ENCODE peak calls at places on chromosomes 11 and 22, in four cellular contexts. A, P, F and H are unnamed samples.
A peak's percentile ranks its signal among the peaks of the same experiment; 100 is the strongest.

GRCh38 chr11:102005306-102005705 is 41.9 kb upstream of the CFAP300 start:
- DNase-seq in A (no peak), P (no peak), F (no peak), H (no peak)

GRCh38 chr11:23555085-23555484 is 694.8 kb upstream of the CCDC179 start:
- DNase-seq in A (no peak), P (no peak), F (no peak), H (no peak)

GRCh38 chr11:120912504-120912903 is 111.4 kb upstream of the TBCEL start:
- DNase-seq in A (no peak), P (no peak), F (no peak), H (no peak)

GRCh38 chr11:102269927-102270326 is 47.4 kb upstream of the BIRC3 start:
- DNase-seq in A (no peak), P (no peak), F (no peak), H (no peak)

GRCh38 chr22:33757443-33758124 is 162.7 kb downstream of the LARGE1 start:
- DNase-seq in A (no peak), P (no peak), F (no peak), H (no peak)

GRCh38 chr11:82994615-82995014 is 77.1 kb downstream of the RAB30 start:
- DNase-seq in A (no peak), P (no peak), F (no peak), H (no peak)

GRCh38 chr11:36165638-36166389 is 123.4 kb downstream of the COMMD9 start:
- DNase-seq in A (no peak), P (no peak), F (no peak), H (no peak)

GRCh38 chr11:122781378-122782040 is 56.8 kb upstream of the CRTAM start:
- DNase-seq in A (peak; percentile 92), P (peak; percentile 80), F (peak; percentile 87), H (peak; percentile 81)

GRCh38 chr11:69442807-69443137 is 38.7 kb upstream of the LINC01488 start:
- DNase-seq in A (no peak), P (no peak), F (no peak), H (peak; percentile 34)

GRCh38 chr11:76668362-76669155 is 2.0 kb downstream of the LRRC32 start:
- DNase-seq in A (peak; percentile 39), P (no peak), F (no peak), H (no peak)

GRCh38 chr11:128462802-128463385 is 124.5 kb downstream of the ETS1 start:
- DNase-seq in A (no peak), P (no peak), F (no peak), H (no peak)

GRCh38 chr11:118923721-118924587 is 1.8 kb downstream of the BCL9L start:
- DNase-seq in A (no peak), P (no peak), F (no peak), H (no peak)

GRCh38 chr11:829116-829945 is 1.6 kb downstream of the CRACR2B start:
- DNase-seq in A (peak; percentile 75), P (no peak), F (peak; percentile 65), H (no peak)

GRCh38 chr11:104352036-104352435 is 188.1 kb upstream of the PDGFD start:
- DNase-seq in A (no peak), P (no peak), F (no peak), H (no peak)

GRCh38 chr11:76962583-76963416 is 71.4 kb upstream of the B3GNT6 start:
- DNase-seq in A (no peak), P (no peak), F (no peak), H (no peak)

GRCh38 chr11:121439759-121440158 is 12.4 kb upstream of the SORL1 start:
- DNase-seq in A (no peak), P (no peak), F (no peak), H (no peak)

GRCh38 chr11:23764285-23764684 is 732.6 kb upstream of the LUZP2 start:
- DNase-seq in A (no peak), P (no peak), F (no peak), H (no peak)

DNA sequence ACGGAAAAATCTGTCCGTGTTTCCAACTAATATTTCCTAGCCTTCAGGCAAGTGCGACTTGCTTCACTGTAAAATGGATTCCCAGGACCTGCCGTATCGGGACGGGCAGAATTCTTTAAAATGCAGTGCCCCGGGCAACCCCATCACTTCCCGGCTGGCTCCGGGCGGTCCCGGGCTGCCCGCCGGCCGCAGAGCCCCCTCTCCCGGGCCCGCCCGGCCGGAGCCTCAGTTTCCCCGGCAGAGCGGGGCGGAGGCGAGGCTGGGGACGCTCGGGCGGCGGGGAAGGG is 84.1 kb upstream of the WNT7B start:
- DNase-seq in A (no peak), P (no peak), F (no peak), H (no peak)
- H3K27ac ChIP-seq in A (peak overlapping the region; percentile 99), P (no peak overlapping the region), F (peak overlapping the region; percentile 29), H (peak overlapping the region; percentile 100)

GRCh38 chr11:129974672-129975071 is 28.0 kb downstream of the PRDM10 start:
- DNase-seq in A (no peak), P (no peak), F (no peak), H (no peak)
- H3K27ac ChIP-seq in A (no peak overlapping the region), P (no peak overlapping the region), F (no peak overlapping the region), H (no peak overlapping the region)

GRCh38 chr22:46058591-46059519 is 81.9 kb upstream of the WNT7B start:
- DNase-seq in A (peak; percentile 56), P (no peak), F (peak; percentile 31), H (no peak)
- H3K27ac ChIP-seq in A (peak overlapping the region; percentile 99), P (no peak overlapping the region), F (peak overlapping the region; percentile 100), H (peak overlapping the region; percentile 100)

GRCh38 chr11:47998345-47998732 is 18.0 kb downstream of the PTPRJ start:
- DNase-seq in A (no peak), P (no peak), F (no peak), H (no peak)
- H3K27ac ChIP-seq in A (no peak overlapping the region), P (no peak overlapping the region), F (no peak overlapping the region), H (peak overlapping the region; percentile 73)

GRCh38 chr11:74932169-74932568 is 16.7 kb downstream of the XRRA1 start:
- DNase-seq in A (no peak), P (no peak), F (no peak), H (no peak)

GRCh38 chr11:74933765-74934164 is 15.1 kb downstream of the XRRA1 start:
- DNase-seq in A (no peak), P (no peak), F (no peak), H (no peak)

GRCh38 chr11:74935285-74935684 is 13.6 kb downstream of the XRRA1 start:
- DNase-seq in A (no peak), P (no peak), F (no peak), H (no peak)

GRCh38 chr11:74929431-74930363 is 19.2 kb downstream of the XRRA1 start:
- DNase-seq in A (peak; percentile 57), P (peak; percentile 66), F (no peak), H (peak; percentile 83)

GRCh38 chr11:74932797-74933196 is 16.1 kb downstream of the XRRA1 start:
- DNase-seq in A (no peak), P (no peak), F (no peak), H (no peak)
- H3K27ac ChIP-seq in A (no peak overlapping the region), P (no peak overlapping the region), F (no peak overlapping the region), H (no peak overlapping the region)

DNA sequence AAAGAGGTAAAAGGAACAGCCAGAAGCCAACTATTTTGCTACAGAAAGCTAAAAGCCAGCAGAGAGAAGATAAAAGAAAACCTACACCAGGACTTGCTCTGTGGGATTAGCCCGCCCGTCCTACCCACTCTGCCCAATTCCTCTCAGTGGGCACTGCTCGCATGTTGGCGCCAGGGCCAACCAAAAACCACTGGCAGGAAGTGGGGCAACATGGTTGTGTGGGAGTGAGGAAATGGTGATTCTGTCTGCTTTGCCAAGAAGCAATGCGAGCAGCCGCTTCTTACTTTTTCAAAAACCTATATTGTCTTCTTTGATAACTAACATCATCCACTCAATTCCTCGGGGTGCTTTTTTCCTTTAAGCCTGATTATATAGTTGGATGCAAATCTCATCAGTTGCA is 14.2 kb upstream of the APOA1 start:
- DNase-seq in A (no peak), P (peak; percentile 44), F (no peak), H (no peak)
- H3K27ac ChIP-seq in A (no peak overlapping the region), P (peak overlapping the region; percentile 31), F (peak overlapping the region; percentile 84), H (peak overlapping the region; percentile 57)

GRCh38 chr22:20066617-20067383 is 13.2 kb upstream of the DGCR8 start:
- DNase-seq in A (no peak), P (no peak), F (no peak), H (no peak)

GRCh38 chr22:20063271-20064139 is 16.5 kb upstream of the DGCR8 start:
- DNase-seq in A (peak; percentile 82), P (no peak), F (no peak), H (no peak)

GRCh38 chr22:20064545-20065262 is 15.3 kb upstream of the DGCR8 start:
- DNase-seq in A (no peak), P (no peak), F (no peak), H (no peak)

GRCh38 chr22:20064140-20064480 is 15.9 kb upstream of the DGCR8 start:
- DNase-seq in A (no peak), P (no peak), F (no peak), H (no peak)

DNA sequence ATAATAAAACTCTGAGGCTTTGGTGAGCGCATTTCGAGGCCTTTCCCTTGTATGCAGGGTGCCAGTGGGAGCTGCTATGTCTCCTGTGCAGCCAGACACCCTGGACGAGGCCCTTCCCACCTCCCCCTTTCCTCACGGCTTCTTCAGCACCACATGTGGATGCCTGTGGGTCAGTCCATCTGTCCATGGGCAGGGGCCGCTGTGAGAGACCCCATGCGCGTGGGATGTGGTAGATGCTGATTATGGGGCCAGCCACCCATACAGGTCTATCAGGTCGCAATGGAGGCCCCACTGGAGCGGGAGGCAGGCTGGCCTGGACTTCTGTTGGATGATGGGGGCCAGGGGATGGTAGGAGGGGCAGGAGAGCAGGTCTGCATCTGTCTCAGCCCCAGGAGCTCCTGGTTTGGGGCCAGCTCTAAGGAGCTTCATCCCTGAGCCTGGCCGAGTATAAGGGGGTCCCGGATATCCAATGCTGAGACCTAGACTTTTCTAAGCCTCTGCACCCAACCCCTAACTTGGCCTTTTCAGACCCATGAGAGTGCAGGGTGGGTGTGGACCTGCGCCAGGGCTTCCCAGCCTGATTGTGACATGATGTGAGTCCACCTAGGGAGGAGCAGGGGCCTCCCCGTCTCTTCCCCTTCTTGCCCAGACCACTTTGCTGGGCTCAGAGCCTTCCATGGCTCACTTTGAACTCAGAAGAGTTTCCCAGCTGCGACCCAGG is 14.0 kb upstream of the DGCR8 start:
- DNase-seq in A (no peak), P (no peak), F (no peak), H (no peak)
- H3K27ac ChIP-seq in A (no peak overlapping the region), P (no peak overlapping the region), F (no peak overlapping the region), H (no peak overlapping the region)

GRCh38 chr11:64355078-64355940 is 3.7 kb upstream of the RPS6KA4 start:
- DNase-seq in A (peak; percentile 91), P (peak; percentile 39), F (peak; percentile 82), H (peak; percentile 73)
- H3K27ac ChIP-seq in A (peak overlapping the region; percentile 21), P (no peak overlapping the region), F (peak overlapping the region; percentile 67), H (peak overlapping the region; percentile 48)